ENCODE peak calls at places on chromosomes 7 and 10, in nine cellular contexts. G is IMR-90; M is anterior cingulate cortex; I is endothelial cell; O is midbrain; H is DND-41; Z is stimulated activated CD8-positive, alpha-beta memory T cell treated with anti-CD3 and anti-CD28 coated beads, Interleukin-4, amount 100 ng/mL, for 1 hour; X is COR-L47; A is endodermal cell. L is an unnamed sample.

GRCh38 chr10:131862548-131862947 is 38.3 kb upstream of the PPP2R2D start:
- DNase-seq in G (no peak), M (no peak), I (no peak), O (no peak), H (no peak), Z (no peak), X (no peak), A (peak), L (no peak)

GRCh38 chr7:51011710-51012350 is 229.1 kb upstream of the GRB10 start:
- DNase-seq in G (no peak), M (no peak), I (no peak), O (no peak), H (no peak), Z (no peak), X (no peak), A (no peak), L (no peak)

GRCh38 chr10:96565774-96566173 is 21.0 kb downstream of the TM9SF3 start:
- DNase-seq in G (peak), M (no peak), I (no peak), O (no peak), H (no peak), Z (no peak), X (no peak), A (no peak), L (peak)

GRCh38 chr7:27031289-27032172 is 64.3 kb downstream of the HOXA1 start:
- DNase-seq in G (peak), M (no peak), I (no peak), O (no peak), H (no peak), Z (no peak), X (no peak), A (no peak), L (peak)

GRCh38 chr10:103633846-103634245 is 140.3 kb downstream of the NEURL1 start:
- DNase-seq in G (no peak), M (no peak), I (no peak), O (no peak), H (no peak), Z (no peak), X (no peak), A (no peak), L (no peak)

GRCh38 chr10:5711637-5712036 is 27.0 kb downstream of the TASOR2 start:
- DNase-seq in G (no peak), M (no peak), I (no peak), O (no peak), H (no peak), Z (no peak), X (no peak), A (no peak), L (no peak)

GRCh38 chr7:47664650-47665049 is 82.7 kb upstream of the TNS3 start:
- DNase-seq in G (no peak), M (no peak), I (no peak), O (no peak), H (no peak), Z (no peak), X (no peak), A (no peak), L (no peak)

GRCh38 chr10:22597142-22597541 is 117.2 kb downstream of the PIP4K2A start:
- DNase-seq in G (peak), M (no peak), I (no peak), O (no peak), H (no peak), Z (no peak), X (no peak), A (peak), L (peak)

GRCh38 chr10:96743988-96744585 is 23.8 kb upstream of the PIK3AP1 start:
- DNase-seq in G (peak), M (no peak), I (no peak), O (no peak), H (no peak), Z (no peak), X (peak), A (peak), L (peak)

GRCh38 chr7:42720871-42721835 is 190.7 kb downstream of the C7orf25 start:
- DNase-seq in G (no peak), M (no peak), I (peak), O (no peak), H (no peak), Z (no peak), X (no peak), A (no peak), L (no peak)

GRCh38 chr7:28477041-28477442 is 64.7 kb downstream of the CREB5 start:
- DNase-seq in G (no peak), M (no peak), I (no peak), O (no peak), H (no peak), Z (no peak), X (no peak), A (no peak), L (no peak)

GRCh38 chr7:43390601-43391000 is 192.3 kb upstream of the STK17A start:
- DNase-seq in G (no peak), M (no peak), I (no peak), O (no peak), H (no peak), Z (no peak), X (no peak), A (no peak), L (no peak)

GRCh38 chr7:55971045-55971444 is 6.7 kb downstream of the NIPSNAP2 start:
- DNase-seq in G (no peak), M (no peak), I (no peak), O (no peak), H (no peak), Z (no peak), X (peak), A (no peak), L (no peak)

GRCh38 chr7:117381357-117381756 is 45.9 kb downstream of the ASZ1 start:
- DNase-seq in G (no peak), M (no peak), I (no peak), O (no peak), H (no peak), Z (no peak), X (no peak), A (no peak), L (peak)

GRCh38 chr10:59901481-59901880 is 4.9 kb downstream of the CCDC6 start:
- DNase-seq in G (no peak), M (no peak), I (no peak), O (no peak), H (no peak), Z (no peak), X (no peak), A (no peak), L (no peak)

GRCh38 chr10:120495226-120495625 is 38.2 kb downstream of the PLPP4 start:
- DNase-seq in G (no peak), M (no peak), I (no peak), O (no peak), H (no peak), Z (no peak), X (no peak), A (peak), L (no peak)

GRCh38 chr7:69808401-69808800 is 210.1 kb downstream of the AUTS2 start:
- DNase-seq in G (no peak), M (no peak), I (no peak), O (no peak), H (no peak), Z (no peak), X (no peak), A (no peak), L (no peak)

GRCh38 chr7:68613405-68613804 is 984.9 kb upstream of the AUTS2 start:
- DNase-seq in G (no peak), M (no peak), I (no peak), O (no peak), H (no peak), Z (no peak), X (no peak), A (peak), L (peak)

L was measured in adipocyte.